ENCODE peak calls at places on chromosome 20, in six cellular contexts. O is mucosa of gallbladder; U is HEK293T; Y is IMR-90; T is T-helper 1 cell; Z is activated T-helper 1 cell treated with anti-CD3 and anti-CD28 coated beads, Interleukin-2, amount 50 U/mL, for 16 hours. G is an unnamed sample.

GRCh38 chr20:35433337-35433736 is 4.7 kb downstream of the GDF5 start:
- DNase-seq in Y (no peak), Z (no peak), O (no peak), U (no peak), T (no peak), G (no peak)

GRCh38 chr20:37393863-37394542 is 48.1 kb downstream of the SRC start:
- DNase-seq in O (no peak), U (no peak), T (no peak), Z (no peak), Y (no peak), G (no peak)

GRCh38 chr20:32050851-32051556 is 1.0 kb upstream of the HCK start:
- DNase-seq in U (no peak), O (peak), T (no peak), Z (no peak), Y (no peak), G (no peak)

GRCh38 chr20:1322511-1323245 is 6.3 kb downstream of the SDCBP2 start:
- DNase-seq in Z (no peak), T (no peak), O (peak), Y (peak), U (no peak), G (no peak)

GRCh38 chr20:16106191-16106849 is 466.9 kb downstream of the KIF16B start:
- DNase-seq in O (no peak), Y (no peak), U (no peak), T (no peak), Z (no peak), G (no peak)

GRCh38 chr20:20864346-20865096 is 152.1 kb upstream of the RALGAPA2 start:
- DNase-seq in U (peak), Y (no peak), O (no peak), T (no peak), Z (no peak), G (no peak)

GRCh38 chr20:45842169-45842812 is 8.7 kb downstream of the SNX21 start:
- DNase-seq in Z (no peak), U (no peak), T (no peak), Y (peak), O (no peak), G (no peak)

GRCh38 chr20:36891211-36891610 is 15.3 kb downstream of the TLDC2 start:
- DNase-seq in Y (no peak), Z (no peak), O (no peak), U (no peak), T (no peak), G (no peak)

GRCh38 chr20:2386516-2387179 is 5.9 kb downstream of the TGM6 start:
- DNase-seq in Z (no peak), Y (peak), T (no peak), O (no peak), U (no peak), G (no peak)

GRCh38 chr20:10540636-10541493 is 105.8 kb downstream of the SLX4IP start:
- DNase-seq in Y (peak), Z (no peak), T (no peak), O (no peak), U (no peak), G (no peak)

GRCh38 chr20:10984899-10985298 is 311.1 kb upstream of the JAG1 start:
- DNase-seq in Z (no peak), U (no peak), T (no peak), Y (no peak), O (no peak), G (no peak)

GRCh38 chr20:61779176-61779965 is 286.3 kb downstream of the TAF4 start:
- DNase-seq in O (no peak), Y (no peak), T (no peak), U (no peak), Z (no peak), G (no peak)

GRCh38 chr20:47727170-47727880 is 58.0 kb downstream of the SULF2 start:
- DNase-seq in Y (no peak), Z (peak), T (peak), O (peak), U (no peak), G (peak)

G was measured in stomach.